ENCODE peak calls at places on chromosome 11, in six cellular contexts. One of them, this sample, is unnamed.

GRCh38 chr11:31326470-31327148 is 42.9 kb downstream of the DCDC1 start:
- DNase-seq in HL-60: no peak
- DNase-seq in GM23338: no peak
- DNase-seq in SK-N-SH: no peak
- DNase-seq in A549: no peak
- DNase-seq in HepG2: no peak
- DNase-seq in this sample: no peak

GRCh38 chr11:44949160-44950035 is 1.3 kb downstream of the TP53I11 start:
- DNase-seq in HL-60: peak; percentile 14
- DNase-seq in GM23338: peak; percentile 87
- DNase-seq in SK-N-SH: peak; percentile 84
- DNase-seq in A549: peak; percentile 68
- DNase-seq in HepG2: no peak
- DNase-seq in this sample: no peak

GRCh38 chr11:130817608-130817944 is 98.7 kb downstream of the SNX19 start:
- DNase-seq in HL-60: peak; percentile 12
- DNase-seq in GM23338: no peak
- DNase-seq in SK-N-SH: no peak
- DNase-seq in A549: no peak
- DNase-seq in HepG2: no peak
- DNase-seq in this sample: no peak

GRCh38 chr11:18844753-18845367 is 53.3 kb upstream of the PTPN5 start:
- DNase-seq in HL-60: peak; percentile 8
- DNase-seq in GM23338: peak; percentile 88
- DNase-seq in SK-N-SH: peak; percentile 40
- DNase-seq in A549: peak; percentile 60
- DNase-seq in HepG2: peak; percentile 37
- DNase-seq in this sample: peak; percentile 33

GRCh38 chr11:69125861-69126260 is 29.9 kb upstream of the SMIM38 start:
- DNase-seq in HL-60: no peak
- DNase-seq in GM23338: no peak
- DNase-seq in SK-N-SH: no peak
- DNase-seq in A549: no peak
- DNase-seq in HepG2: no peak
- DNase-seq in this sample: no peak

GRCh38 chr11:111733009-111733408 is 33.2 kb downstream of the PPP2R1B start:
- DNase-seq in HL-60: no peak
- DNase-seq in GM23338: no peak
- DNase-seq in SK-N-SH: no peak
- DNase-seq in A549: no peak
- DNase-seq in HepG2: no peak
- DNase-seq in this sample: no peak

GRCh38 chr11:116217006-116217405 is 555.8 kb downstream of the BUD13 start:
- DNase-seq in HL-60: peak; percentile 15
- DNase-seq in GM23338: peak; percentile 83
- DNase-seq in SK-N-SH: no peak
- DNase-seq in A549: peak; percentile 48
- DNase-seq in HepG2: peak; percentile 34
- DNase-seq in this sample: no peak

GRCh38 chr11:57801185-57801490 is 39.5 kb downstream of the CTNND1 start:
- DNase-seq in HL-60: no peak
- DNase-seq in GM23338: no peak
- DNase-seq in SK-N-SH: no peak
- DNase-seq in A549: no peak
- DNase-seq in HepG2: no peak
- DNase-seq in this sample: no peak

GRCh38 chr11:499201-500076 is 7.6 kb downstream of the RNH1 start:
- DNase-seq in HL-60: no peak
- DNase-seq in GM23338: no peak
- DNase-seq in SK-N-SH: no peak
- DNase-seq in A549: no peak
- DNase-seq in HepG2: no peak
- DNase-seq in this sample: no peak

GRCh38 chr11:83449338-83449913 is 163.3 kb upstream of the CCDC90B start:
- DNase-seq in HL-60: no peak
- DNase-seq in GM23338: no peak
- DNase-seq in SK-N-SH: no peak
- DNase-seq in A549: no peak
- DNase-seq in HepG2: no peak
- DNase-seq in this sample: no peak

DNA sequence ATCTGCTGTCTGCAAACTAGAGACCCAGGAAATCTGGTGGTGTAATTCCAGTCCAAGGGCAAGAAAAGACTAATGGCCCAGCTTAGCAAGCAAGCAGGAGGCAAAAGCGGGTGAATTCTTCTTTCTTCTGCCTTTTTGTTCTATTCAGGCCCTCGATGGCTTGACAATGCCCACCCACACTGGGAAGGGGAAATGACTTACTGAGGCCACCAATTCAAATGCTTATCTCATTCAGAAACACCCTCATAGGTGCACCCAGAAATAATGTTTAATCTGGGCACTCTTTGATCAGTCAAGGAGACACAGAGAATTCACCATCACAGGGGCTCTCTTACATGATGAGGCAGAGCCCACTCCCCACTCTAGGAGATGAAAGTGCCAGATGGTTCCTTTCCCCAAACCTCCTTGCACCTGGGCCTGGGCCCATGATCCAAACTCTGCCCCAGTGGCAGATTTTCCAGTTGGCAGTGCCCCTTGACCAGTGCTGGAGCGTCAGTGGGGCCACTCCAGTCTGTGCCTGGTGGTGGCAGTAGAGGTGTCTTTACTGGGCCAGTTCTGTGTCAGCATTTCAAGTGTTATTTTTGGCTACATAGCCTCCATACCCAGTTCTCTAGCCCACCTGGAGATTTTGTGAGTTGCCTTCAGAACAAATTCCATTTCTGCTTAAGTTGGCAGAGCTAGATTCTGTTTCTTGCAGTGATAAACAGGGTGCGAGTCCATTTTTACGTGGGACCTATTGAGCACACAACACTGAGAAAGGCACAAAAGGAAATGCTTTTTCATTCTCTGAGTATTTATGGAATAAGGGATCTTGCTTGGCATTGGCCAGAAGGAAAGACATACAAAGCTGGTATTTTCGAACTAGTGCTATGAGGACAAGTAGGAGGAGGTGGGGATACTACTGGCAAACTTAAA is 7.5 kb downstream of the ELMOD1 start:
- DNase-seq in HL-60: peak; percentile 9
- DNase-seq in GM23338: peak; percentile 73
- DNase-seq in SK-N-SH: peak; percentile 45
- DNase-seq in A549: peak; percentile 29
- DNase-seq in HepG2: no peak
- DNase-seq in this sample: no peak
- TF ChIP-seq REST in HL-60: no peak
- TF ChIP-seq REST in GM23338: no peak
- TF ChIP-seq REST in SK-N-SH: no peak
- TF ChIP-seq REST in A549: no peak
- TF ChIP-seq REST in HepG2: no peak
- TF ChIP-seq REST in this sample: no peak

GRCh38 chr11:36002796-36003195 is 58.9 kb downstream of the LDLRAD3 start:
- DNase-seq in HL-60: no peak
- DNase-seq in GM23338: no peak
- DNase-seq in SK-N-SH: no peak
- DNase-seq in A549: no peak
- DNase-seq in HepG2: no peak
- DNase-seq in this sample: no peak
- TF ChIP-seq REST in HL-60: no peak
- TF ChIP-seq REST in GM23338: no peak
- TF ChIP-seq REST in SK-N-SH: no peak
- TF ChIP-seq REST in A549: no peak
- TF ChIP-seq REST in HepG2: no peak
- TF ChIP-seq REST in this sample: no peak

DNA sequence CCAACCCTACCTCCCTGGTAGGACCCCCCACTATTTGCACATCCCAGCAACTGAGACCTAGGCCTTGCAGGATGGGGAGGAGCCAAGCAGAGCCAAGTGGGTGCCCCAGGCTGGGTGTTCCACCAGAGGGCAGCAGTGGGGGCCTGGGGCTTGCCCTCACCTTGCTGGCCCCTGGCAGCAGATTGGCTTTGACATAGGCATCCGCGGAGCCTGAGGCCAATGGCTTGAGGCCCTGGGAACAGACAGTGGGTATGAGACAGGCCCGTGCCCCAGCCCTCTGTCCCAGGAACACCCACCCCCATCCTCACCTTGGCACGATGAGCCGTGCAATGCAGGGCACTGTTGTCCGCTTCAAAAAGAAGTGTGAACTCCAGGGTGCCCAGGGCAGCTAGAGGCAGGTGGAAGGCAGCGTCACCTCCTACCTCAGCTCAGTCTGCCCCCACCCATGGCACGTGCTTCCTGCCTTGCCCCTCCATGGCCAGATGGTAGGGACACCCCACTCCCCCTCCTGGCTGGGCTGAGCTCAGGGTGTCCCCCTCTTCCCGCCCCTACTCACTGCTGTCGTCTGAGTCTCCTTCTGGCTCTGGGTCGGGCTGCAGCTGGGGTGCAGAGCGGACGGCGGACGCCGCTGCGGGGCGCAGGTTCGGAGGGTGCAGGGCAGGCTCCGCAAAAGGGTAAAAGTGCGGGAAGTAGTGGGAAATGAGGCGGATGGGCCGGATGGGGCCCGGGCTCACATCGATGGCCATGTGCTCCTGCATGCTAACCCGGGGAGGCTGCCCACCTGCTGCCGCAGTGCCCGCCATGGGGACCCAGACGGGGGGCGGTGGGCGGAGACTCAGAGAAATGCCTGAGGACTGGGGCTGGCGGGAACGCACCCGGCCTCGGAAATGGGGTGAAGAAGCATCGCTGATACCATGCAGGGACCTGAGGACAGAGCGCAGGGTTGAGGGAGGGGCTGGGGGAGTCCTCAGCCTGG is 9.0 kb downstream of the NDUFV1 start:
- DNase-seq in HL-60: peak; percentile 66
- DNase-seq in GM23338: peak; percentile 85
- DNase-seq in SK-N-SH: peak; percentile 76
- DNase-seq in A549: peak; percentile 55
- DNase-seq in HepG2: peak; percentile 35
- DNase-seq in this sample: no peak
- TF ChIP-seq REST in HL-60: no peak
- TF ChIP-seq REST in GM23338: no peak
- TF ChIP-seq REST in SK-N-SH: no peak
- TF ChIP-seq REST in A549: no peak
- TF ChIP-seq REST in HepG2: no peak
- TF ChIP-seq REST in this sample: no peak

GRCh38 chr11:76658651-76659650 is 11.6 kb downstream of the LRRC32 start:
- DNase-seq in HL-60: no peak
- DNase-seq in GM23338: no peak
- DNase-seq in SK-N-SH: no peak
- DNase-seq in A549: no peak
- DNase-seq in HepG2: no peak
- DNase-seq in this sample: no peak
- TF ChIP-seq REST in HL-60: no peak
- TF ChIP-seq REST in GM23338: no peak
- TF ChIP-seq REST in SK-N-SH: no peak
- TF ChIP-seq REST in A549: no peak
- TF ChIP-seq REST in HepG2: no peak
- TF ChIP-seq REST in this sample: no peak